ENCODE peak calls at places on chromosome 3, in four cellular contexts. U, J, Y and D are unnamed samples.
A peak's percentile ranks its signal among the peaks of the same experiment; 100 is the strongest.

GRCh38 chr3:33447958-33448357 is 7.8 kb upstream of the UBP1 start:
- DNase-seq in U (no peak), J (no peak), Y (no peak), D (no peak)

GRCh38 chr3:159455741-159456181 is 532.9 kb upstream of the IL12A start:
- DNase-seq in U (no peak), J (no peak), Y (no peak), D (no peak)

GRCh38 chr3:146972726-146973125 is 367.6 kb upstream of the PLSCR5 start:
- DNase-seq in U (no peak), J (no peak), Y (no peak), D (no peak)

GRCh38 chr3:8538904-8539303 is 37.3 kb downstream of the LMCD1 start:
- DNase-seq in U (no peak), J (no peak), Y (no peak), D (no peak)

GRCh38 chr3:175679582-175679981 is 820.4 kb downstream of the NAALADL2 start:
- DNase-seq in U (no peak), J (no peak), Y (no peak), D (no peak)

GRCh38 chr3:136141891-136142290 is 54.2 kb downstream of the MSL2 start:
- DNase-seq in U (no peak), J (no peak), Y (no peak), D (no peak)

GRCh38 chr3:64019271-64019670 is 4.0 kb downstream of the PSMD6 start:
- DNase-seq in U (no peak), J (no peak), Y (no peak), D (no peak)

GRCh38 chr3:119579366-119580147 is at the start of gene ADPRH:
- DNase-seq in U (peak; percentile 89), J (peak; percentile 94), Y (peak; percentile 53), D (peak; percentile 90)

GRCh38 chr3:65776494-65776893 is 262.2 kb downstream of the MAGI1 start:
- DNase-seq in U (no peak), J (no peak), Y (no peak), D (no peak)

GRCh38 chr3:157376596-157377300 is 59.9 kb upstream of the PTX3 start:
- DNase-seq in U (no peak), J (no peak), Y (no peak), D (no peak)

GRCh38 chr3:167700926-167701325 is 33.8 kb downstream of the PDCD10 start:
- DNase-seq in U (no peak), J (no peak), Y (no peak), D (no peak)

DNA sequence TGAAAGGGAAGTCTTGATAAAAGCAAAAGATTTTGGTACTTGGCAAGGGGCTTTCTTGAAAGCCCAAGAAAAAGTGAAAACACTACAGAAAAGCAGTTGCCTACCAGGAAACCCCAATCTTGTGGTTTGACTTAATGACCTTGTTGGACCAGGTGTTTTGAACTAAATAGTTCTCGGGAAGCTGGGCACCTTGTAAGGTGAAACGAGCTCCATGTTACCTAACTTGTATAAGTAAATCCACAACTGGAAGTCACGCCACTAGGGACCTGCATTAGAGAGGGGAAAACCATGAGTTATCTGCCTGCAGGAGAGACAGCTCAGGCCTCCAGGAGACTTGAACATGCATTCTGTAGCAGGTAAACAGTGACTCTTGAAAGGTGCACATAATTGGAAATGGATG is 88.2 kb downstream of the GMPS start:
- DNase-seq in U (no peak), J (no peak), Y (no peak), D (no peak)
- H3K4me3 ChIP-seq in U (no peak overlapping the region), J (no peak overlapping the region), Y (no peak overlapping the region), D (no peak overlapping the region)

GRCh38 chr3:24129549-24129948 is 184.5 kb downstream of the NR1D2 start:
- DNase-seq in U (no peak), J (no peak), Y (no peak), D (no peak)
- H3K36me3 ChIP-seq in U (peaks cover 24% of the 10 kb centered on the region), J (peaks cover 8% of the 10 kb centered on the region), Y (no peaks in the 10 kb centered on the region), D (no peaks in the 10 kb centered on the region)

DNA sequence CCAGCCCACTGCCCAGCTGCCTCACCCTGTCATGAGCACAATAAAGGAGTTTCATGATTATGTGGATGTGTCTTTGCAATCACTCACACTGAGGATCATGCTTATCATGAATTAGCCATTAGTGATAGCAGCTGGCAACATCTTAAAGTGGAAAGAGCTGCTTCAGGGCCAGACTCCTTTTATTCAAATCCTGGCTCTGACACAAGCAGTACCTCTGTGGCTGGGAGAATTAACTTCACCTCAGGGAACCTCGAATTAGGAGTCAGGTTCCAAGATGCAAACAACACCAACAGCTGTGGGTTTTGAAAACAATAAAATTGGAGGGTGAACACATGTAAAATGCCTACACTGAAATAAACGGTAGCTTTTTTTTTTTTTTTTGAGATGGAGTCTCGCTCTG is 6.7 kb upstream of the SCAP start:
- DNase-seq in U (no peak), J (no peak), Y (no peak), D (no peak)
- H3K4me3 ChIP-seq in U (no peak overlapping the region), J (no peak overlapping the region), Y (no peak overlapping the region), D (no peak overlapping the region)

GRCh38 chr3:144840866-144841265 is 869.2 kb downstream of the DIPK2A start:
- DNase-seq in U (no peak), J (no peak), Y (no peak), D (no peak)

GRCh38 chr3:144843099-144843498 is 871.5 kb downstream of the DIPK2A start:
- DNase-seq in U (no peak), J (no peak), Y (no peak), D (no peak)
- H3K36me3 ChIP-seq in U (no peaks in the 10 kb centered on the region), J (no peaks in the 10 kb centered on the region), Y (no peaks in the 10 kb centered on the region), D (no peaks in the 10 kb centered on the region)

GRCh38 chr3:122510878-122511481 is 3.8 kb downstream of the KPNA1 start:
- DNase-seq in U (no peak), J (no peak), Y (no peak), D (no peak)

GRCh38 chr3:122514123-122515019 is at the start of gene KPNA1:
- DNase-seq in U (peak; percentile 86), J (peak; percentile 93), Y (peak; percentile 56), D (peak; percentile 97)

GRCh38 chr3:122515020-122515468 is 305 bp upstream of the KPNA1 start:
- DNase-seq in U (no peak), J (no peak), Y (no peak), D (no peak)

GRCh38 chr3:122513386-122514122 is 1.2 kb downstream of the KPNA1 start:
- DNase-seq in U (no peak), J (no peak), Y (no peak), D (no peak)

GRCh38 chr3:122512284-122512683 is 2.5 kb downstream of the KPNA1 start:
- DNase-seq in U (no peak), J (no peak), Y (no peak), D (no peak)
- H3K4me3 ChIP-seq in U (no peak overlapping the region), J (peak overlapping the region; percentile 95), Y (no peak overlapping the region), D (no peak overlapping the region)

DNA sequence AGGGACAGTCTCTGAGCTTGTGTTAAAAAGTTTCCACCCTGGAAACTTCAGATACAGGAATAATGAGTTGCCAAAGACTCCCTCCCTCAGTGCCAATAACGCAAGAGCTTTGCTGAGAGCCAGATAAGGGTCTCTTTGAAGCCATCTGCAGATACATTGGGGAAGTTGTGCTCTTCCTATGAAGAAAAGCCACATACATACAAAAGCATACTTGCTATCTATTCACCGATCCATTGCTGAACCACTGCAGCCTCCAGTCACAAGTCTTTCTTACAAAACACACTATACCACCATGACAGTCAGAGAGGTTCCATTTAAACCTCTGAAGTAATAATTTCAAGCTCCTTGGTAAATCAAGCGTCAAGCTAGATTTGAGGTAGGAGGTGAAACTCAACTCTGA is 10.0 kb upstream of the RETNLB start:
- DNase-seq in U (no peak), J (no peak), Y (no peak), D (no peak)
- H3K36me3 ChIP-seq in U (no peaks in the 10 kb centered on the region), J (no peaks in the 10 kb centered on the region), Y (no peaks in the 10 kb centered on the region), D (no peaks in the 10 kb centered on the region)

GRCh38 chr3:139537795-139538538 is 1.6 kb downstream of the RBP1 start:
- DNase-seq in U (no peak), J (no peak), Y (no peak), D (no peak)
- H3K4me3 ChIP-seq in U (no peak overlapping the region), J (peak overlapping the region; percentile 69), Y (peak overlapping the region; percentile 61), D (no peak overlapping the region)

GRCh38 chr3:45946307-45946706 is 3.0 kb downstream of the CXCR6 start:
- DNase-seq in U (no peak), J (no peak), Y (no peak), D (no peak)
- H3K36me3 ChIP-seq in U (peaks cover 79% of the 10 kb centered on the region), J (peaks cover 4% of the 10 kb centered on the region), Y (no peaks in the 10 kb centered on the region), D (peaks cover 12% of the 10 kb centered on the region)